ENCODE peak calls at places on chromosomes 16 and 17, in nine cellular contexts. S, K, E, V, W, T, Y, J and M are unnamed samples.

GRCh38 chr17:47884427-47884740 is 11.7 kb upstream of the SP2 start:
- DNase-seq in S (no peak), K (no peak), E (no peak), V (no peak), W (no peak), T (no peak), Y (no peak), J (no peak), M (no peak)

GRCh38 chr16:58336332-58337089 is 41.7 kb upstream of the PRSS54 start:
- DNase-seq in S (peak; percentile 84), K (no peak), E (peak; percentile 80), V (peak; percentile 87), W (peak; percentile 85), T (peak; percentile 86), Y (no peak), J (peak; percentile 87), M (peak; percentile 21)

GRCh38 chr17:10471853-10472252 is 2.5 kb upstream of the MYH4 start:
- DNase-seq in S (no peak), K (no peak), E (no peak), V (no peak), W (no peak), T (no peak), Y (no peak), J (no peak), M (no peak)

GRCh38 chr17:39576187-39576586 is 31.5 kb downstream of the NEUROD2 start:
- DNase-seq in S (no peak), K (no peak), E (no peak), V (no peak), W (no peak), T (peak; percentile 27), Y (no peak), J (peak; percentile 69), M (no peak)

GRCh38 chr16:30006659-30007377 is 4.0 kb downstream of the DOC2A start:
- DNase-seq in S (no peak), K (no peak), E (no peak), V (no peak), W (no peak), T (no peak), Y (no peak), J (no peak), M (no peak)

GRCh38 chr17:20721151-20721550 is 141.6 kb downstream of the CDRT15L2 start:
- DNase-seq in S (no peak), K (no peak), E (no peak), V (no peak), W (no peak), T (no peak), Y (no peak), J (no peak), M (no peak)

GRCh38 chr17:47301161-47301560 is 22.6 kb upstream of the EFCAB13 start:
- DNase-seq in S (no peak), K (no peak), E (no peak), V (no peak), W (no peak), T (no peak), Y (no peak), J (no peak), M (no peak)

GRCh38 chr17:76968707-76969597 is 100.7 kb downstream of the MGAT5B start:
- DNase-seq in S (no peak), K (no peak), E (no peak), V (peak; percentile 27), W (no peak), T (peak; percentile 100), Y (no peak), J (peak; percentile 98), M (no peak)

GRCh38 chr17:32755045-32755805 is 121.7 kb downstream of the MYO1D start:
- DNase-seq in S (no peak), K (no peak), E (no peak), V (no peak), W (no peak), T (peak; percentile 55), Y (no peak), J (peak; percentile 51), M (no peak)

GRCh38 chr17:13114601-13115024 is 96.8 kb upstream of the ELAC2 start:
- DNase-seq in S (peak; percentile 22), K (no peak), E (no peak), V (peak; percentile 21), W (peak; percentile 31), T (peak; percentile 2), Y (no peak), J (peak; percentile 87), M (no peak)

GRCh38 chr16:85485379-85485778 is 127.7 kb upstream of the GSE1 start:
- DNase-seq in S (no peak), K (no peak), E (no peak), V (no peak), W (no peak), T (no peak), Y (no peak), J (peak; percentile 65), M (no peak)

GRCh38 chr16:71524566-71525553 is 1.4 kb upstream of the CHST4 start:
- DNase-seq in S (no peak), K (no peak), E (no peak), V (no peak), W (no peak), T (no peak), Y (no peak), J (no peak), M (no peak)

GRCh38 chr16:27646811-27647210 is 96.9 kb downstream of the KATNIP start:
- DNase-seq in S (no peak), K (no peak), E (no peak), V (no peak), W (no peak), T (no peak), Y (no peak), J (no peak), M (no peak)

DNA sequence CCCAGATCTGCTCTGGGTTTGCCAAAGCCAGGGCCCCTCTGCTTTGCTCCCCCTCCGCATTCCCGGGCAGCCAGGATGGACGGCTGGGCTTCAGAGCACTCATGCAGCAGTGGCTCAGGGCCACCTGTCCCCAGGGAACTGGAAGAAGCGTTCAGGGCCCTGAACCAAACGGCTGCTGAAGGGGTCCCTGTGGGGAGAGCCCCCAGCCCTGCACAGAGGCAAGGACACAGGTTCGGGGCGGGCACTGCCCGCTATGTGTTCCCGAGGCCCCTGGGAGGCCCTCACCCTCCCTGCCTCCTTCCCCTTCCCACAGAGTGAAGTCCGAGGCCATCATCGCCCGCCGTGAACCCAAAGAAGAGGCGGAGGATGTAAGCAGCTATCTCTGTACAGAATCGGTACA is 10.4 kb downstream of the NME3 start:
- DNase-seq in S (no peak), K (no peak), E (no peak), V (no peak), W (no peak), T (no peak), Y (no peak), J (no peak), M (no peak)
- H3K36me3 ChIP-seq in S (peaks cover 77% of the 10 kb centered on the region), K (peaks cover 63% of the 10 kb centered on the region), E (no peaks in the 10 kb centered on the region), V (no peaks in the 10 kb centered on the region), W (peaks cover 86% of the 10 kb centered on the region), T (peaks cover 25% of the 10 kb centered on the region), Y (peaks cover 26% of the 10 kb centered on the region), J (no peaks in the 10 kb centered on the region), M (no peaks in the 10 kb centered on the region)

GRCh38 chr17:41679740-41680425 is 8.8 kb upstream of the EIF1 start:
- DNase-seq in S (no peak), K (no peak), E (no peak), V (no peak), W (no peak), T (no peak), Y (no peak), J (no peak), M (no peak)

GRCh38 chr17:41678411-41678906 is 10.2 kb upstream of the EIF1 start:
- DNase-seq in S (no peak), K (no peak), E (no peak), V (no peak), W (no peak), T (no peak), Y (no peak), J (no peak), M (no peak)

GRCh38 chr17:41681776-41682175 is 6.9 kb upstream of the EIF1 start:
- DNase-seq in S (no peak), K (no peak), E (no peak), V (no peak), W (no peak), T (no peak), Y (no peak), J (no peak), M (no peak)

GRCh38 chr17:41680426-41681040 is 8.2 kb upstream of the EIF1 start:
- DNase-seq in S (no peak), K (no peak), E (no peak), V (no peak), W (no peak), T (no peak), Y (no peak), J (no peak), M (no peak)

GRCh38 chr17:41678907-41679739 is 9.6 kb upstream of the EIF1 start:
- DNase-seq in S (no peak), K (no peak), E (no peak), V (no peak), W (no peak), T (peak; percentile 49), Y (no peak), J (no peak), M (peak; percentile 80)
- TF ChIP-seq CTCF in S (peak; percentile 16), K (no peak), E (no peak), V (no peak), W (no peak), T (peak; percentile 52), Y (no peak), J (peak; percentile 12), M (peak; percentile 14)

DNA sequence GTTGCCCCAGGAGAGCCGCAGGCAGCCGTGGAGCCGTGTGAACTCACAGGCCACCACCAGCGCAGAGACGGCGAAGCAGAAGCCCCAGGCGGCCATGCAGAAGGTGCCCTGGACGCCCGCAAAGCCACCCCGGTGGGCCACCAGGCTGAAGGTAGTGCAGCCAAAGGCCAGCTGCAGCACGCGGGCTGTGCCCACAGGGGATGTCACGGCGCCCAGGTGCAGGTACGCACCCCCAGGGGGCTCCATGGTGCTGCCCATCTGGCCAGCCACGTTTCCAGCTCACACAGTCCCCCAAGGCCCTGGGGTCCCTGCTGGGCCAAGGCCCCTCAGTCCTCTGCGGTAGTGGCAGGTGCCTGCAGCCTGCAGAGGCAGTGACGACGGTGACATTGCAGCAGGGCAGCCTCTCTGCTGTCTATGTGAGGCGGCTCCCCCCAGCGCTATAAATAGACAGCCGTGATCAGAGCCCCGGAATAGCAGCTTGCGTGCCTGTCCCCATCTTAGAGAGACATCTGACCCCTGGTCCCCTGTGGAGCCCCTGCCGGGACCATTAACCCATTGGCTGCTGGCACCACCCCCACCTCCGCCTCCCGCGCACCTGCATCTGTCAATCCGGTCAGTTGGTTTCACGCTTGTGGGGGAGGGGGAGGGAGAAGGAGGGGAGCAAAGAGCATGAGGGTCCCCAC is 4.5 kb upstream of the PYCR1 start:
- DNase-seq in S (peak; percentile 74), K (no peak), E (peak; percentile 74), V (no peak), W (no peak), T (peak; percentile 63), Y (no peak), J (peak; percentile 62), M (no peak)
- H3K4me3 ChIP-seq in S (peak overlapping the region; percentile 44), K (no peak overlapping the region), E (peak overlapping the region; percentile 72), V (no peak overlapping the region), W (peak overlapping the region; percentile 52), T (peak overlapping the region; percentile 13), Y (no peak overlapping the region), J (no peak overlapping the region), M (no peak overlapping the region)

DNA sequence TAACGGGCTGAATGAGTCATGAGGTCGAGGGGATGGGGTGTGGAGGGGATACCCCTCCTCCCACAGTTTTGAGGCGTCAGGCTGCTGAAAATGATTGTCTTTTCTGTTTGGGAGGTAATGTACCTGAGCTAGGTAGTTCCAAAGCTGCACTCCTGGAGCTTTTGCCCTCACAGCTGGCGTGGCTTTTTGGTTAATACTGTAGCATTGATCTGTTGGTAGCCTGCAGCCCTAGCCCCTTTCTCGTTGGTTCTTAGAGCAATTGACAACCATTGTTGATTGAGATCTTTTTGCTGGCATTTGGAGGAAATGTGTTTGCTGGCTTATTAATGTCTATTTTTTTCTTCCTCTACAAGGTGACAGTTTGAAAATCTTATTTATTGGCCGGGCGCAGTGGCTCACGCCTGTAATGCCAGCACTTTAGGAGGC is 1.8 kb downstream of the ATXN2L start:
- DNase-seq in S (no peak), K (no peak), E (no peak), V (no peak), W (no peak), T (no peak), Y (no peak), J (no peak), M (no peak)
- H3K36me3 ChIP-seq in S (peaks cover 42% of the 10 kb centered on the region), K (peaks cover 38% of the 10 kb centered on the region), E (peaks cover 2% of the 10 kb centered on the region), V (peaks cover 10% of the 10 kb centered on the region), W (peaks cover 46% of the 10 kb centered on the region), T (peaks cover 67% of the 10 kb centered on the region), Y (peaks cover 11% of the 10 kb centered on the region), J (peaks cover 21% of the 10 kb centered on the region), M (peaks cover 2% of the 10 kb centered on the region)